ENCODE peak calls at places on chromosomes 3 and 15, in ten cellular contexts. G is left ventricle myocardium inferior; P is GM06990; T is fibroblast of pulmonary artery; I is HepG2; N is fibroblast of mammary gland; F is lower lobe of right lung; O is CD8-positive, alpha-beta T cell; Z is activated B cell treated with CpG ODN at 0.5 μM for 24 hours; V is endothelial cell. C is an unnamed sample.

GRCh38 chr15:68775671-68776476 is 44.8 kb downstream of the ANP32A start:
- DNase-seq in G (peak; percentile 90), P (no peak), T (peak; percentile 93), I (no peak), N (peak; percentile 67), F (no peak), O (no peak), Z (no peak), V (no peak), C (no peak)

GRCh38 chr3:20904674-20905073 is 718.7 kb upstream of the SGO1 start:
- DNase-seq in G (no peak), P (no peak), T (no peak), I (no peak), N (no peak), F (no peak), O (no peak), Z (no peak), V (no peak), C (no peak)

GRCh38 chr3:119173325-119173724 is at the start of gene UPK1B:
- DNase-seq in G (no peak), P (no peak), T (no peak), I (no peak), N (no peak), F (no peak), O (no peak), Z (no peak), V (peak; percentile 12), C (no peak)

GRCh38 chr3:187679638-187680396 is 9.6 kb upstream of the SST start:
- DNase-seq in G (peak; percentile 73), P (no peak), T (peak; percentile 79), I (peak; percentile 73), N (peak; percentile 76), F (peak; percentile 74), O (peak; percentile 65), Z (peak; percentile 50), V (peak; percentile 89), C (peak; percentile 55)

GRCh38 chr15:85411992-85412538 is 31.7 kb downstream of the AKAP13 start:
- DNase-seq in G (no peak), P (no peak), T (peak; percentile 31), I (peak; percentile 27), N (peak; percentile 76), F (no peak), O (no peak), Z (no peak), V (no peak), C (peak; percentile 18)

GRCh38 chr15:85710340-85710842 is 84.3 kb downstream of the KLHL25 start:
- DNase-seq in G (no peak), P (peak; percentile 81), T (no peak), I (no peak), N (no peak), F (no peak), O (no peak), Z (no peak), V (no peak), C (no peak)

GRCh38 chr15:93428807-93429351 is 339.9 kb upstream of the RGMA start:
- DNase-seq in G (no peak), P (no peak), T (no peak), I (no peak), N (no peak), F (no peak), O (no peak), Z (no peak), V (no peak), C (no peak)

GRCh38 chr3:173750095-173750494 is 352.6 kb downstream of the NLGN1 start:
- DNase-seq in G (no peak), P (no peak), T (peak; percentile 64), I (no peak), N (peak; percentile 38), F (no peak), O (no peak), Z (no peak), V (no peak), C (peak; percentile 17)

GRCh38 chr3:148681080-148681479 is 16.6 kb upstream of the AGTR1 start:
- DNase-seq in G (no peak), P (no peak), T (no peak), I (no peak), N (peak; percentile 61), F (no peak), O (no peak), Z (no peak), V (no peak), C (no peak)

GRCh38 chr3:126607214-126607908 is 47.6 kb downstream of the TXNRD3 start:
- DNase-seq in G (no peak), P (no peak), T (peak; percentile 62), I (no peak), N (peak; percentile 72), F (no peak), O (peak; percentile 27), Z (no peak), V (no peak), C (peak; percentile 59)

GRCh38 chr3:105996781-105997180 is 128.0 kb upstream of the CBLB start:
- DNase-seq in G (no peak), P (no peak), T (no peak), I (no peak), N (no peak), F (no peak), O (no peak), Z (no peak), V (no peak), C (no peak)

GRCh38 chr3:127544806-127545545 is 45.6 kb downstream of the TPRA1 start:
- DNase-seq in G (no peak), P (no peak), T (no peak), I (no peak), N (no peak), F (peak; percentile 33), O (no peak), Z (no peak), V (no peak), C (no peak)

GRCh38 chr3:160474416-160474838 is 24.8 kb upstream of the TRIM59 start:
- DNase-seq in G (no peak), P (no peak), T (no peak), I (no peak), N (peak; percentile 83), F (no peak), O (no peak), Z (no peak), V (no peak), C (peak; percentile 45)

GRCh38 chr15:62165029-62165792 is at the start of gene C2CD4B:
- DNase-seq in G (peak; percentile 68), P (peak; percentile 3), T (peak; percentile 80), I (no peak), N (no peak), F (peak; percentile 70), O (no peak), Z (no peak), V (peak; percentile 73), C (no peak)

DNA sequence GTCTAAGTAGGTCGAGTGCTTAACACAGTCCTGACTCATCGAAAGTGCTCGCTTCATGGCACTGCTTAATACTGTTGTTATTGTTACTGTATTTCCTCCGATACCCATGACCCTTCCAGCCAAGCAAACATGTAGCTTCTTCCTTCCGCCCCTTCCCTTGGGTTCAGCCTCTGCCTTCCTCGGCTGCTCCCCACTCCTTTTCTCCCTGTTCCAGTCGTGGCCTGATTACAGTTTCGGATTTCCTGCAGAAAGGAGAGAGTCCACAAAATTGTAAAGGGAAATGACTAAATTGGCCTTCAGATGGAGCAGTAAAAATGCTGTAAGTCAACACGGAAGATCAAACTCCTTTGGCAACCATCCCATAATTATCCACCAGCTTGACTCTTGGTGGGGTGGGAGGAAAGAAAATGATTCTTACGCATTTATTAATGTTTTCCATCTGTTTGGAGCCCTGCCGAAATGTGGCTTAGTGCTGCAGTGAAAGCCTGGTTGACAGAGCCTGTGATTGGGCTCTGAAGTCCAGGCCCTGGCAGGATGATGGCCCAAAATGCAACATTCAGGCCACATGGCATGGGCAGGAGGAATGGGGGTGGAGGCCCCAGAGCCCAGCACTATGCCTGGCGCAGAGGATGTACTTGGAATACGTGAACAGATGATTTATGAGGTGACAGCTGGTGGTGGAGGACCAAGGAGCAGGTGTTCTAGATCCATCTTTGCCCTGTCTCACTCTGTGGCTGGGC is 37.6 kb downstream of the FAM3D start:
- DNase-seq in G (no peak), P (no peak), T (peak; percentile 97), I (peak; percentile 10), N (peak; percentile 99), F (no peak), O (no peak), Z (no peak), V (no peak), C (peak; percentile 94)
- TF ChIP-seq CTCF in G (no peak), P (no peak), T (peak; percentile 4), I (no peak), N (peak; percentile 11), F (no peak), O (no peak), Z (no peak), V (no peak), C (peak; percentile 22)

DNA sequence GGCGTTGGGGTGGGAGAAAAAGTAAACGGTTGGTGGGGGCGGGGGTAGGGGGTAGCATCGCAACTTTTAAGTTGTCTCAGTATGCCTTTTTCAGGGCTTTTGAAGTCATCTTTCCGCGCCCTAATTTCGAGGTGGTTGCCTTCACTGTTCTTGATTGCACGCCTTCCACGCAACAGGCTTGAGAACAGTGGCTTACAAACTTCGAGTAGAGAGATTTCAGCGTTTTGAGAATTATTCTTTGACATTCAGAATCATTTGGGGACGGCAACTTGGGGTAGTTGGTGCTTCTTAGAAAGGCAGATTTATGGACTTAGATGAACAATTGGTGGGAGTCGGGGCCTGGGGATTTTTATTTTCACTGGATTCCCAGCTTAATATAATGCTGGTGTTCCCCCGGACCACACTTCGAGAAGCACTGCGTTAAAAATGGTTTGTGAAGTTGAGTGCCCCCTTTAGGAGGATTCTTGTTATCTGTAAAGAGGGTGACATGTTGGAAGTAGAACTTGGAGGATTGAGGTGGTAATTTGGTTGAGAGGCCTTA is 880 bp downstream of the PPP4R2 start:
- DNase-seq in G (no peak), P (no peak), T (peak; percentile 69), I (peak; percentile 70), N (peak; percentile 69), F (no peak), O (peak; percentile 48), Z (peak; percentile 19), V (peak; percentile 17), C (peak; percentile 62)
- TF ChIP-seq CTCF in G (peak; percentile 42), P (peak; percentile 58), T (peak; percentile 57), I (peak; percentile 64), N (peak; percentile 55), F (peak; percentile 31), O (peak; percentile 39), Z (no peak), V (no peak), C (peak; percentile 73)

DNA sequence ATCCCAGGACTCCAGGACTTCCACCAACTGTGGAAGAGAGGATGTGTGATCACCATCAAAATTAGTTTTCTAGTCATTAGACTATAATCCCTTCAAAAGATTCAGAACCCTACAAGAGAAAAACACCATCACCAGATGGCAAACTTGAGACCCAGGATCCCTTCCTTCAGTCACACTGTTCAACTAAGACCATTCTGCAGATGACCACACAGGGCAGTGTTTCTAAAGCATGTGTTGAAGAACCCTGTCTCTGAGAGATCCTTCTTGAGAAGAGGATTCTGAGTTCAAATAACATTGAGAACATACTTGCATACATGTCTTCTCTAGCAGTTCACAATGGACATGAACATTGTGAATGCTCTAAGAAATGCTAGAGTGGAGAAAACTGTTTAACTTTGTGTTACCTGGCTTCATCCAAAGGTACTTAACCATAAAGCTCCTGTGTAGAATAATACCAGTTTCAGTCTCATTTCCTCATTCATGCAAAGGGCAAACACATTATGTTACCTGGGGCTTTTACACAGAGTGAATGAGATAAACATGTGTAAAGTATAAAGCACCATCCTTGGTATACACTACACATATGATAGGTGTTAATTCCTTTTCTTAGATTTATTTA is 2.4 kb upstream of the ADGRG7 start:
- DNase-seq in G (no peak), P (peak; percentile 46), T (no peak), I (no peak), N (no peak), F (no peak), O (no peak), Z (no peak), V (no peak), C (no peak)
- TF ChIP-seq CTCF in G (no peak), P (peak; percentile 20), T (no peak), I (no peak), N (no peak), F (no peak), O (no peak), Z (no peak), V (no peak), C (no peak)

GRCh38 chr3:57100046-57100695 is 39.7 kb downstream of the SPATA12 start:
- DNase-seq in G (no peak), P (no peak), T (peak; percentile 86), I (peak; percentile 66), N (peak; percentile 74), F (no peak), O (peak; percentile 61), Z (no peak), V (peak; percentile 82), C (peak; percentile 67)
- TF ChIP-seq CTCF in G (peak; percentile 95), P (peak; percentile 86), T (peak; percentile 93), I (peak; percentile 91), N (peak; percentile 92), F (peak; percentile 87), O (peak; percentile 91), Z (peak; percentile 84), V (peak; percentile 90), C (peak; percentile 96)

C was measured in HFFc6.